ENCODE peak calls at places on chromosomes 5 and 9, in six cellular contexts. A is tibial artery, Q is upper lobe of right lung, S is HCT116, X is uterus, R is lung. D is an unnamed sample.

GRCh38 chr9:83934569-83935275 is 13.5 kb upstream of the KIF27 start:
- DNase-seq in R (no peak), Q (no peak), A (no peak), S (no peak), X (no peak), D (no peak)

GRCh38 chr9:129495422-129496186 is 125.3 kb downstream of the C9orf50 start:
- DNase-seq in A (peak; percentile 92), Q (peak; percentile 97), S (peak; percentile 82), X (peak; percentile 97), R (peak; percentile 95), D (peak; percentile 78)

GRCh38 chr9:85004818-85005413 is 335.4 kb downstream of the NTRK2 start:
- DNase-seq in Q (no peak), S (no peak), A (no peak), R (no peak), X (no peak), D (no peak)

GRCh38 chr5:57478826-57479225 is 3.8 kb downstream of the ACTBL2 start:
- DNase-seq in Q (no peak), X (no peak), S (no peak), A (no peak), R (no peak), D (no peak)

GRCh38 chr5:180704362-180704761 is 35.5 kb downstream of the OR2Y1 start:
- DNase-seq in R (no peak), S (peak; percentile 8), A (no peak), Q (no peak), X (no peak), D (no peak)

GRCh38 chr9:12813960-12814876 is 39.4 kb downstream of the LURAP1L start:
- DNase-seq in R (peak; percentile 50), A (peak; percentile 80), S (peak; percentile 97), Q (no peak), X (peak; percentile 41), D (no peak)

GRCh38 chr5:158640581-158640980 is 459.1 kb downstream of the EBF1 start:
- DNase-seq in X (no peak), R (no peak), Q (no peak), A (no peak), S (no peak), D (no peak)

GRCh38 chr9:77417570-77417969 is 230.6 kb downstream of the GNA14 start:
- DNase-seq in Q (no peak), X (no peak), S (no peak), R (no peak), A (no peak), D (no peak)

GRCh38 chr9:76621011-76621410 is 143.2 kb upstream of the PCA3 start:
- DNase-seq in Q (no peak), S (no peak), A (no peak), R (no peak), X (no peak), D (no peak)

GRCh38 chr9:117021881-117022280 is 334.8 kb downstream of the TRIM32 start:
- DNase-seq in A (no peak), X (no peak), S (no peak), Q (no peak), R (no peak), D (no peak)

GRCh38 chr9:134648701-134649525 is 7.3 kb downstream of the COL5A1 start:
- DNase-seq in A (no peak), X (no peak), R (no peak), Q (no peak), S (no peak), D (no peak)

GRCh38 chr5:169831331-169831730 is 149.0 kb downstream of the INSYN2B start:
- DNase-seq in S (no peak), A (no peak), R (no peak), X (no peak), Q (no peak), D (no peak)

GRCh38 chr5:143772621-143773020 is 39.3 kb upstream of the HMHB1 start:
- DNase-seq in A (no peak), Q (no peak), S (no peak), R (no peak), X (no peak), D (no peak)

GRCh38 chr9:93072383-93072795 is 13.9 kb downstream of the SUSD3 start:
- DNase-seq in Q (no peak), R (no peak), A (no peak), X (peak; percentile 79), S (no peak), D (no peak)

GRCh38 chr5:88480245-88480644 is 211.6 kb upstream of the TMEM161B start:
- DNase-seq in S (no peak), X (no peak), Q (no peak), A (no peak), R (no peak), D (no peak)

GRCh38 chr9:81031422-81032029 is 657.8 kb downstream of the TLE1 start:
- DNase-seq in A (no peak), R (no peak), S (no peak), X (no peak), Q (no peak), D (no peak)

GRCh38 chr9:75636427-75637045 is 253.9 kb upstream of the PCSK5 start:
- DNase-seq in A (no peak), X (no peak), S (no peak), Q (no peak), R (no peak), D (no peak)

GRCh38 chr9:71783120-71783523 is 14.8 kb upstream of the CEMIP2 start:
- DNase-seq in S (no peak), R (no peak), A (no peak), X (peak; percentile 18), Q (peak; percentile 69), D (peak; percentile 75)

GRCh38 chr9:102867488-102867887 is 127.6 kb upstream of the CYLC2 start:
- DNase-seq in Q (no peak), R (no peak), X (no peak), A (no peak), S (no peak), D (no peak)

GRCh38 chr5:163248856-163249255 is 188.5 kb upstream of the CCNG1 start:
- DNase-seq in Q (no peak), S (no peak), X (no peak), A (no peak), R (no peak), D (no peak)

GRCh38 chr9:93183663-93184438 is at the start of gene WNK2:
- DNase-seq in R (no peak), S (no peak), A (no peak), Q (no peak), X (peak; percentile 52), D (peak; percentile 37)

GRCh38 chr5:76111510-76112174 is 28.5 kb downstream of the SV2C start:
- DNase-seq in S (no peak), X (no peak), A (no peak), R (no peak), Q (no peak), D (no peak)

GRCh38 chr9:22046243-22046642 is 37.1 kb upstream of the CDKN2B start:
- DNase-seq in X (no peak), Q (no peak), S (no peak), A (no peak), R (no peak), D (no peak)

GRCh38 chr9:113519401-113520108 is 56.0 kb downstream of the RGS3 start:
- DNase-seq in Q (no peak), S (no peak), X (no peak), A (no peak), R (no peak), D (no peak)

GRCh38 chr5:137200906-137201305 is 298.2 kb downstream of the SPOCK1 start:
- DNase-seq in S (no peak), R (no peak), X (no peak), A (no peak), Q (no peak), D (no peak)

GRCh38 chr9:7088598-7088997 is 330.8 kb downstream of the KDM4C start:
- DNase-seq in A (no peak), Q (no peak), S (no peak), X (no peak), R (no peak), D (no peak)

GRCh38 chr5:78512440-78512839 is 136.1 kb downstream of the LHFPL2 start:
- DNase-seq in R (no peak), S (no peak), X (no peak), Q (no peak), A (no peak), D (no peak)
- H3K4me1 ChIP-seq in R (peaks cover 12% of the 10 kb centered on the region), S (no peaks in the 10 kb centered on the region), X (peaks cover 4% of the 10 kb centered on the region), Q (peaks cover 30% of the 10 kb centered on the region), A (peaks cover 4% of the 10 kb centered on the region), D (peaks cover 16% of the 10 kb centered on the region)

DNA sequence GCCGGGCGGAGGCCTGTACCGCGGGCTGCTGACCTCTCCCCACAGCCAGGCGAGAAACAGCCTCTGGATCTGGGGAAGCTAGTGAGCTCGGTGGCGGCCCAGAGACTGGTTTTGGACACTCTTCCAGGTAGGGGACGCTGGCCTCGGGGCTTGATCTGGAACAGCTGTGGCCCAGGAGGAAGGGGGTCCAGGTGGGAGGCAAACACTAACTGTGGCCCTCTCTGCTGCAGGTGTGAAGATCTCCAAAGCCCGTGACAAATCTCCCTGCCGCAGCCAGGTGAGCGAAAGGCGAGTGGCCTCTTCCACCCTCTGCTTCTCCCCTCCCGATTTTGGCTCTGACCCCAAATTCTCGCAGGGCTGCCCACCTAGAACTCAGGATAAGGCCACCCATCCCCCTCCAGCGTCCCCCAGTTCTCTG is 13.1 kb upstream of the SLC34A1 start:
- DNase-seq in R (no peak), S (no peak), Q (no peak), X (no peak), A (no peak), D (no peak)
- H3K4me3 ChIP-seq in R (peak overlapping the region; percentile 45), S (peak overlapping the region; percentile 74), Q (peak overlapping the region; percentile 51), X (peak overlapping the region; percentile 26), A (peak overlapping the region; percentile 43), D (peak overlapping the region; percentile 32)

DNA sequence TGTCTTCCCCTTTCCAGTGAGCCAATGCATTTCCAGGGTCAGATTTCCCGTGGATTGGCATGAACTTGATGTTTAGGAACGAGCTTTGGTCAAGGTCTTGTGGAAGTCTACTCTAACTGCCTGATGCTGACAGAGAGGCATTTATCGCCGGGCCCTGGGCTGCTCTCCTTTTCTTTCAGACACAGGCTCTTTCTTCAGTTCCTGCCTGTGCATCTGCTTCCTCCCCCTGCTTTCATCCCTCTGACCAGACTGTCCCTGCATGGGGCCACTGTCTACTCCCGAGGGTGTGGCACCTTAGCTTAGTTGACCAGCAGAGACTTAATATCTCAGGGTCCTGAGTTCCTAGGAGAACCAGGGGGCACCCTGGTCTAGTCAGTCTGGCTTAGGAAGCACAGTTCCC is 41.2 kb downstream of the RALGPS1 start:
- DNase-seq in X (no peak), R (no peak), A (no peak), S (no peak), Q (no peak), D (no peak)
- H3K27ac ChIP-seq in X (no peak overlapping the region), R (no peak overlapping the region), A (no peak overlapping the region), S (no peak overlapping the region), Q (no peak overlapping the region), D (no peak overlapping the region)

GRCh38 chr9:96510258-96510657 is 60.3 kb downstream of the HABP4 start:
- DNase-seq in Q (no peak), X (no peak), R (no peak), A (no peak), S (no peak), D (no peak)

GRCh38 chr9:96509026-96509425 is 59.1 kb downstream of the HABP4 start:
- DNase-seq in A (no peak), S (no peak), Q (no peak), R (no peak), X (no peak), D (no peak)

GRCh38 chr9:96509848-96510247 is 59.9 kb downstream of the HABP4 start:
- DNase-seq in X (no peak), Q (no peak), A (no peak), S (no peak), R (no peak), D (no peak)

GRCh38 chr9:96505316-96505991 is 55.5 kb downstream of the HABP4 start:
- DNase-seq in X (peak; percentile 31), R (peak; percentile 42), A (peak; percentile 55), S (no peak), Q (no peak), D (no peak)

GRCh38 chr9:96508227-96508940 is 58.4 kb downstream of the HABP4 start:
- DNase-seq in S (no peak), X (no peak), A (no peak), Q (no peak), R (no peak), D (no peak)
- H3K4me1 ChIP-seq in S (no peaks in the 10 kb centered on the region), X (no peaks in the 10 kb centered on the region), A (no peaks in the 10 kb centered on the region), Q (peaks cover 5% of the 10 kb centered on the region), R (peaks cover 5% of the 10 kb centered on the region), D (no peaks in the 10 kb centered on the region)

D was measured in CD4-positive, CD25-positive, alpha-beta regulatory T cell.